ENCODE peak calls at places on chromosomes 4 and X, in six cellular contexts. H is H9, Q is astrocyte, J is spleen, V is body of pancreas, E is SK-N-SH. D is an unnamed sample. For H3K27me3, the result is how much of the 10 kb centered on the place peaks cover.

GRCh38 chr4:150976478-150977118 is 38.5 kb downstream of the LRBA start:
- DNase-seq in V (no peak), E (no peak), Q (no peak), J (no peak), H (peak), D (no peak)

GRCh38 chr4:188110741-188111458 is 1.5 kb upstream of the TRIML2 start:
- DNase-seq in E (no peak), V (no peak), J (no peak), H (no peak), Q (no peak), D (no peak)

GRCh38 chr4:165208741-165209388 is 1.5 kb downstream of the KLHL2 start:
- DNase-seq in J (no peak), Q (peak), E (no peak), V (no peak), H (no peak), D (no peak)

GRCh38 chr4:54959656-54960055 is 165.7 kb downstream of the KDR start:
- DNase-seq in H (no peak), V (no peak), Q (peak), J (no peak), E (no peak), D (no peak)

GRCh38 chr4:152112887-152113286 is 352.1 kb upstream of the GATB start:
- DNase-seq in J (no peak), E (no peak), Q (no peak), V (no peak), H (no peak), D (no peak)

GRCh38 chr4:173698557-173699262 is 168.7 kb upstream of the HAND2 start:
- DNase-seq in Q (no peak), H (no peak), V (no peak), E (no peak), J (no peak), D (no peak)

GRCh38 chrX:48045410-48046311 is 25.8 kb downstream of the ZNF630 start:
- DNase-seq in V (no peak), Q (peak), J (no peak), H (no peak), E (no peak), D (no peak)

GRCh38 chr4:86749121-86749520 is 100.1 kb downstream of the SLC10A6 start:
- DNase-seq in E (no peak), H (no peak), J (no peak), V (no peak), Q (no peak), D (no peak)

GRCh38 chr4:187477224-187477623 is 518.3 kb upstream of the ZFP42 start:
- DNase-seq in J (no peak), Q (no peak), E (no peak), H (no peak), V (no peak), D (no peak)

GRCh38 chrX:130015181-130015580 is 32.7 kb downstream of the BCORL1 start:
- DNase-seq in Q (no peak), H (no peak), V (no peak), J (peak), E (no peak), D (no peak)

GRCh38 chr4:124123181-124123580 is 589.4 kb downstream of the ANKRD50 start:
- DNase-seq in E (no peak), J (no peak), H (no peak), Q (peak), V (no peak), D (no peak)

GRCh38 chr4:8300832-8301231 is 31.3 kb downstream of the HTRA3 start:
- DNase-seq in J (no peak), V (no peak), Q (no peak), H (no peak), E (no peak), D (no peak)

GRCh38 chrX:77114501-77114900 is 332.7 kb upstream of the FGF16 start:
- DNase-seq in E (no peak), Q (no peak), J (no peak), H (no peak), V (no peak), D (no peak)

GRCh38 chr4:97317691-97318090 is 825.6 kb downstream of the STPG2 start:
- DNase-seq in V (no peak), J (no peak), E (no peak), H (no peak), Q (no peak), D (no peak)

GRCh38 chr4:14294611-14295010 is 667.1 kb upstream of the BOD1L1 start:
- DNase-seq in Q (peak), E (no peak), V (no peak), H (no peak), J (no peak), D (no peak)

GRCh38 chr4:5954056-5954760 is 61.3 kb upstream of the CRMP1 start:
- DNase-seq in V (no peak), E (peak), Q (no peak), J (no peak), H (peak), D (no peak)

GRCh38 chr4:120733968-120734367 is 188.6 kb downstream of the PRDM5 start:
- DNase-seq in H (no peak), Q (no peak), J (no peak), V (no peak), E (no peak), D (no peak)

GRCh38 chr4:2860391-2861348 is 17.0 kb downstream of the ADD1 start:
- DNase-seq in J (no peak), Q (peak), H (peak), E (no peak), V (peak), D (peak)

GRCh38 chrX:71543316-71543715 is 10.4 kb downstream of the OGT start:
- DNase-seq in E (no peak), V (no peak), H (no peak), J (no peak), Q (peak), D (no peak)

GRCh38 chr4:98642991-98643426 is 15.4 kb downstream of the TSPAN5 start:
- DNase-seq in V (no peak), E (no peak), H (no peak), Q (peak), J (no peak), D (no peak)

GRCh38 chrX:134636859-134637258 is 21.4 kb downstream of the PLAC1 start:
- DNase-seq in Q (peak), H (no peak), E (no peak), J (no peak), V (no peak), D (no peak)

GRCh38 chr4:167452922-167453321 is 218.6 kb upstream of the SPOCK3 start:
- DNase-seq in J (no peak), Q (no peak), H (no peak), V (no peak), E (peak), D (no peak)

DNA sequence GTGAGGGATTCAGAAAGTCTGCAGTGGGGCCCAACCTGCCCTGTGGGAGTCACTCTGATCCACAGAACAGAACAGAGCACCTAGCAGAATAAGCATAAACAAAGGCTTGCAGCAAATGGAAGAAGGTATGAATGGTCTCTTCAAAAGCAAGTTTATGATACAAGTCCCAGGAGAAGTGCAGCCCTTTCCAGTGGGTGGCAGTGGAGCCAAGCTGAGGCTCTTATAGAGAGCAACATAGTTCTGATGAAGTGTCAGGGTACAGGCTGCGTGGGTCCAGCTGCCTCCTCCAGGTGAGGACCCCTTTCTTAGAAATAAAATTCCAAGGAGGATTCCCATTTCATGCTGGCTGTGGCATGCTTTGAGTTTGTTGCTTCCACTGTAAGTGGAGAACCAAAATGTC is 88.8 kb upstream of the PAK3 start:
- DNase-seq in Q (no peak), J (no peak), H (no peak), V (peak), E (no peak), D (no peak)
- H3K27me3 ChIP-seq in Q (under half), J (under half), H (under half), V (under half), E (under half), D (under half)

GRCh38 chrX:13855689-13856425 is 39.0 kb upstream of the GPM6B start:
- DNase-seq in E (no peak), J (no peak), H (no peak), Q (peak), V (no peak), D (no peak)

GRCh38 chrX:13857804-13858203 is 40.9 kb upstream of the GPM6B start:
- DNase-seq in H (no peak), J (no peak), E (no peak), V (no peak), Q (no peak), D (no peak)

DNA sequence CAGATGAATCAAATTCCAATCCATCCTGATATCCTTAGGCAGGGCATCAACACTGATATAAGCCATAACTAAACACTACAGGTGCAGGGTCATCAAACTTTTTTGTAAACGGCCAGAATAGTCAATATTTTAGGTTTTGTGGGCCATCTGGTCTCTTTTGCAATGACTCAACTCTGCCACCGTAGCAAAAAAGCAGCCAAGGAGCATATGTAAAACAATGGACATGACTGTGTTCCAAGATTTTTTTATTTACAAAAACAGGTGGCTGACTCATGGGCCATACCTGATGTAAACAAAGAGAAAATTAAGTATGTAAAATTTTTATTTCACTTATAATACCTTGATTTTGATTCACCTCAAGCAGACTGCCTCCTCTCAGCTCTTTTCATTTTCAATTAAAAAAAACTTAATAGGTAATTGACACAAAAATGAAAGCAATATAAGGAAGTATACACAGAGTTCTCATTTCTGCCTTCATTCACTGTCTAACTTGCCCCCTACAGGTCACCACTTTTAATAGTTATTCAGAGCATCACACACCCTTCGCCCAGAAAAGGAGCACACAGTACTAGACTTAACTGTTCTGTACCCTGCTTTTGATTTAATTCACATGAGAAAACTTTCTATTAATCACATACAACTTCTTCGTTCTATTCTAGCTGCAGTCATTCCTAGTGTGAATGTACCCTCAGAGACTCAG is 35.3 kb upstream of the GPM6B start:
- DNase-seq in V (no peak), E (no peak), J (no peak), Q (no peak), H (no peak), D (no peak)
- TF ChIP-seq CTCF in V (no peak), E (peak), J (no peak), Q (no peak), H (no peak), D (no peak)

DNA sequence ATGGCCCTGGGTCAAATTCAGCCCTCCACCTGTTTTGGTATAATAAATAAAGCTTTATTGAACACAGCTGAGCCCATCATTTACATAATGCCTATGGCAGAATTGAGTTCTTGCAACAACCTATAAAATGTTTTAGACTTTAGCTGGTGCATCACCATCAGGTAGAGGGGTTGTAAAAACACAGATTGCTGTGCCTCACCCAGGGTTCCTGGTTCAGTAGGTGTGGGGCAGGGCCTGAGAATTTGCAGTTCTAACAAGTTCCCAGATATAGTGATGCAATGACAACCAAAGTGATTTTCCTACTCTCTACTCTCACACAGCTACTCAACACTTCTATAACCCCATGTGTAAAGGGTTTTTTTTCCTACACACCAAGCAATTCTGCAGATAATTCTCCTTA is 120.0 kb upstream of the EGFL6 start:
- DNase-seq in J (no peak), V (no peak), H (no peak), Q (no peak), E (no peak), D (no peak)
- H3K27me3 ChIP-seq in J (under half), V (under half), H (under half), Q (under half), E (under half), D (under half)

DNA sequence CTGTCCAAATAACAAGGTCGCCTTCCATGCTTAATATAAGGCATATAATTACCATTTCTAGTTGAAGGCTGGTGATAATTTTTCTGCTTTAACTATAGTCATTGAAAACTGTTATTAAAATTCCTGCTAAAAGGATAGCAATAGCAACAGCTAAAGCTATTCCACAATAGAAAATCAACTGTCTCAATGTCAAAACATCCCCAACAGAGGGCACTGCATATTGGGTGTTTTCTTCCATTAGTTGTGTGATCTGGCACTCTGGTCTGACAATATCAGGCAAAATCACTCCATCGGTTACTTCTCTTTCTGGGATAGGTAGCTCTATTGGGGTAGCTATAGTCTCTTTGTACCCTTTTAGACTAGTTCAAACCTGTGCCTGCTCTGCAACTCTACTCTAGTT is 53.5 kb downstream of the TMPRSS11F start:
- DNase-seq in H (no peak), E (no peak), Q (no peak), J (no peak), V (no peak), D (no peak)
- TF ChIP-seq CTCF in H (peak), E (no peak), Q (no peak), J (no peak), V (no peak), D (no peak)

DNA sequence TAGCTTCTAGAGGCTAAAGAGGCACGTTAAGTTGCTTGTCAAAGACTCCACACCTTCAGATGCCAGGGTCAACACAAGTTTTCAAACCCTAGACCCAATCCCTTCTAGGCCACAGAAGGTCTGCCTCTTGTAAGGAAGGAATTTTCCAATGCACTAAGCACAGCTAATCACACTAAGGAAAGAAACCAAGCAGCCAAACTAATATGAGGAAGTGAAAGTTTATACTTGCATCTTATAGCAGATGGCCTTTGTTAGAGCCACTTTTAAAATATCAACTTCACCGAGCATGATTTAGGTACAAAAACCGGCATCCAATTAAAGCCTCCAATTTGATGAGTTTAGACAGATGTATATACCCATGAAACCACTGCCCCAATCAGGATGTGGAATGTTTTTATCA is 9.9 kb downstream of the FHL1 start:
- DNase-seq in V (no peak), Q (no peak), E (no peak), J (no peak), H (no peak), D (no peak)
- H3K27me3 ChIP-seq in V (under half), Q (under half), E (under half), J (under half), H (under half), D (under half)

DNA sequence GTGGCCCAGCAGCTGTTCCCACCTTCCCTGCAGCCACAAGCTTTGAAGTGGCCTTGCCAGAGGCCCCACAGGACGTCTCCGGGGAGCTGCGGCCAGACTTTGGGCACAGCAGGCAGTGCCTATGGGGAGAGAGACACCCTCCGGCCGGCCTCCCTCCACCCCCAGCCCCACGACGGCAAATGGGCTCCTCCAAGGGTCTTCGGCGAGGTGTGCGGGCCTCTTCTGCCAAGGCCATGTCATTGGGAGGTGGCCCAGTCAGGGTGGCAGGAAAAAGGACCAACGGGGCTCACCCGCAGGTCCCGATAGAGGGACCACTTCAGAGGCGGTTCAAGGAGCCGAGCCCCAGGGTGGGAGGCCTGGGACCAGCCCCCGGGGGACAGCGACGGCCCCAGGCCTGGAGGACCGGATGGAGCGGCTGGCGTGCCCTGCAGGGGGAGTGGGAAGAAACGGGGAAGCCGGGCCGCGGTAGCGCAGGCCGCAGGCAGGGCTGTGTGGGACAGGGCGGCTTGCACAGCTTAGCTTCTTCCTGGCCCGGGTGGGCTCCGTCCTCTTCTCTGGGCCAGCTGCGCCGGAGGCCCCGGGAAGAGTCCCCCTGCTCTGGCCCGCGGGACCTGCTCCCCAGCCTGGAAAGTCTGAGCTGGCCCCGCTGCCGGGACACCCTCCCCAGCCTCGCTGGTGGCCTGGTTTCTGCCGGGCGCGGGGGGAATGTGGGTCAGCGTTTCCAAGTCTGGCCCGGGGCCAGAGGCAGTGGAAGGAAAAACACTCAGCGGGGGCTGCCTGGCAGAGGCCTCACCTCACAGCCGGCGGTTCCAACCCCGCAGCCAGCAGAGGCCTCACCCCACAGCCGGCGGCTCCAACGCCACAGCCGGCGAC is 21.9 kb upstream of the SPON2 start:
- DNase-seq in E (peak), H (peak), V (peak), J (peak), Q (no peak), D (no peak)
- TF ChIP-seq CTCF in E (no peak), H (no peak), V (no peak), J (no peak), Q (no peak), D (no peak)

GRCh38 chr4:831483-831805 is 5.5 kb upstream of the CPLX1 start:
- DNase-seq in E (no peak), J (no peak), H (no peak), Q (no peak), V (no peak), D (peak)
- H3K27me3 ChIP-seq in E (under half), J (under half), H (under half), Q (under half), V (under half), D (under half)

GRCh38 chrX:7192871-7193270 is 44.9 kb upstream of the PUDP start:
- DNase-seq in Q (no peak), V (no peak), J (no peak), H (no peak), E (no peak), D (no peak)

GRCh38 chrX:7190157-7190556 is 42.2 kb upstream of the PUDP start:
- DNase-seq in E (no peak), H (no peak), V (no peak), J (no peak), Q (no peak), D (no peak)

GRCh38 chrX:7194606-7195005 is 46.7 kb upstream of the PUDP start:
- DNase-seq in J (no peak), V (no peak), E (no peak), H (no peak), Q (no peak), D (no peak)

DNA sequence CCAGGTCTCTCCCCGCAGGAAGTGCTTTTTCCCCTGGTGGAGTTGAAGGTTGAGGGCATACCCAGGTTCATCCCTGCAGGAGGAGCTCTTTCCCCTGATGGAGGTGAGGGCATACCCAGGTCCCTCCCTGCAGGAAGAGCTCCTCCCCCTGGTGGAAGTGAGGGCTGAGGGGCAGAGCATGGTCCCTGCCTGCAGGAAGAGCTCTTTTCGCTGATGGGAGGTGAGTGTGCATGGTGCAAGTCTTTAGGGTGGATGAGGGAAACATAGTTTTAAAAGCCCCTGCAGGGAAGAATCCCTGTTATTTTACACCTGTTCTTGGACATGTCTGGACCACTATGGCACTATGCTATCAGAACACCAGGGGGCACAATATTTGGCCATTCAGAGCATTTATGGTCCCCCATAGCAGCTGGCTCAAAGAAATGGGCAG is 43.7 kb upstream of the PUDP start:
- DNase-seq in Q (no peak), J (no peak), E (no peak), H (peak), V (no peak), D (no peak)
- TF ChIP-seq CTCF in Q (no peak), J (no peak), E (peak), H (peak), V (no peak), D (no peak)